ENCODE peak calls at places on chromosomes 12 and 14, in five cellular contexts. I is PC-3, M is K562, P is neural progenitor cell, B is fibroblast of lung. K is an unnamed sample.

GRCh38 chr12:81644503-81644902 is 114.6 kb downstream of the PPFIA2 start:
- DNase-seq in I (peak), B (peak), M (no peak), P (peak), K (peak)

GRCh38 chr12:54404061-54405004 is 14.7 kb downstream of the ITGA5 start:
- DNase-seq in I (peak), B (peak), P (peak), M (peak), K (peak)

GRCh38 chr14:58815046-58815701 is 177.4 kb downstream of the DACT1 start:
- DNase-seq in M (no peak), I (peak), B (peak), P (no peak), K (peak)

GRCh38 chr12:66288121-66288520 is 14.2 kb upstream of the HELB start:
- DNase-seq in P (no peak), B (no peak), M (no peak), I (no peak), K (no peak)

GRCh38 chr14:87745507-87746118 is 247.4 kb downstream of the GALC start:
- DNase-seq in M (peak), P (peak), B (peak), I (peak), K (peak)

GRCh38 chr14:103533999-103534575 is 5.1 kb downstream of the TRMT61A start:
- DNase-seq in P (no peak), B (no peak), M (no peak), I (no peak), K (no peak)

GRCh38 chr12:113899844-113900471 is 66.2 kb downstream of the RBM19 start:
- DNase-seq in M (no peak), B (no peak), P (peak), I (no peak), K (no peak)

GRCh38 chr14:93042968-93043940 is 72.5 kb downstream of the ITPK1 start:
- DNase-seq in M (no peak), I (peak), P (no peak), B (peak), K (peak)

GRCh38 chr12:2834581-2835491 is at the start of gene NRIP2:
- DNase-seq in I (no peak), B (peak), M (no peak), P (peak), K (peak)

GRCh38 chr14:75249958-75250336 is 28.7 kb upstream of the FOS start:
- DNase-seq in M (no peak), P (no peak), B (no peak), I (no peak), K (no peak)

GRCh38 chr14:80522936-80523335 is 311.6 kb upstream of the DIO2 start:
- DNase-seq in I (peak), P (no peak), B (no peak), M (no peak), K (peak)

GRCh38 chr14:69093551-69094421 is 59.1 kb downstream of the DCAF5 start:
- DNase-seq in I (peak), M (no peak), P (peak), B (peak), K (peak)

GRCh38 chr12:71371132-71371531 is 68.5 kb upstream of the LGR5 start:
- DNase-seq in M (no peak), P (no peak), B (peak), I (peak), K (no peak)

GRCh38 chr14:90556050-90556477 is 159.2 kb downstream of the CALM1 start:
- DNase-seq in P (peak), M (no peak), I (no peak), B (no peak), K (no peak)

GRCh38 chr12:87196329-87196728 is 832.9 kb downstream of the C12orf50 start:
- DNase-seq in I (no peak), B (peak), M (no peak), P (no peak), K (peak)

GRCh38 chr14:57493467-57494181 is at the start of gene CCDC198:
- DNase-seq in P (no peak), M (no peak), I (no peak), B (peak), K (peak)

GRCh38 chr12:68933564-68933893 is 558 bp upstream of the CPM start:
- DNase-seq in P (no peak), M (no peak), B (no peak), I (no peak), K (peak)

GRCh38 chr14:95045255-95045701 is 112.1 kb downstream of the DICER1 start:
- DNase-seq in B (no peak), P (peak), M (no peak), I (no peak), K (no peak)

GRCh38 chr14:84584526-84584925 is 945.4 kb upstream of the FLRT2 start:
- DNase-seq in B (peak), I (no peak), P (no peak), M (no peak), K (no peak)

GRCh38 chr12:40137252-40137651 is 31.4 kb upstream of the SLC2A13 start:
- DNase-seq in M (no peak), B (no peak), I (no peak), P (no peak), K (peak)

GRCh38 chr12:52295663-52296062 is 4.3 kb upstream of the KRT81 start:
- DNase-seq in B (no peak), P (no peak), I (peak), M (no peak), K (peak)

GRCh38 chr12:102957339-102958050 is at the start of gene ASCL1:
- DNase-seq in B (peak), I (no peak), M (no peak), P (peak), K (peak)

GRCh38 chr12:4112734-4113396 is 160.7 kb upstream of the CCND2 start:
- DNase-seq in I (no peak), B (peak), P (no peak), M (no peak), K (no peak)

GRCh38 chr12:132524405-132524804 is 34.5 kb downstream of the FBRSL1 start:
- DNase-seq in B (peak), P (no peak), I (peak), M (no peak), K (no peak)

GRCh38 chr12:105393586-105393985 is 63.1 kb downstream of the C12orf75 start:
- DNase-seq in P (no peak), B (peak), I (no peak), M (no peak), K (peak)

GRCh38 chr12:131711551-131712205 is 788 bp downstream of the SFSWAP start:
- DNase-seq in I (no peak), P (peak), M (peak), B (no peak), K (peak)

GRCh38 chr12:108505121-108505520 is 10.0 kb upstream of the FICD start:
- DNase-seq in B (no peak), I (no peak), M (no peak), P (no peak), K (no peak)

GRCh38 chr14:68527329-68527851 is 265.5 kb downstream of the ZFP36L1 start:
- DNase-seq in I (no peak), P (peak), M (no peak), B (peak), K (peak)

GRCh38 chr12:71142046-71142445 is 15.8 kb downstream of the TSPAN8 start:
- DNase-seq in I (no peak), M (no peak), B (no peak), P (no peak), K (no peak)

GRCh38 chr12:131460516-131460915 is 250.4 kb upstream of the SFSWAP start:
- DNase-seq in B (no peak), I (peak), P (no peak), M (no peak), K (no peak)

GRCh38 chr12:58920102-58920955 is at the start of gene LRIG3:
- DNase-seq in B (peak), P (peak), I (peak), M (peak), K (peak)

GRCh38 chr12:75756112-75756511 is 244.7 kb upstream of the KRR1 start:
- DNase-seq in I (no peak), B (no peak), P (no peak), M (no peak), K (no peak)

GRCh38 chr12:27472604-27473003 is 26.1 kb downstream of the SMCO2 start:
- DNase-seq in M (no peak), P (no peak), B (no peak), I (no peak), K (no peak)

GRCh38 chr14:24915403-24915921 is 134.5 kb downstream of the STXBP6 start:
- DNase-seq in I (no peak), M (no peak), P (no peak), B (no peak), K (no peak)

GRCh38 chr12:4809449-4810218 is 89.4 kb downstream of the GALNT8 start:
- DNase-seq in P (peak), B (peak), I (no peak), M (no peak), K (peak)

GRCh38 chr12:131264625-131265024 is 310.9 kb downstream of the ADGRD1 start:
- DNase-seq in M (no peak), I (peak), P (no peak), B (no peak), K (no peak)

GRCh38 chr12:14260011-14260993 is 105.2 kb upstream of the ATF7IP start:
- DNase-seq in B (peak), P (peak), M (peak), I (peak), K (peak)

GRCh38 chr12:108270035-108270840 is 68.9 kb downstream of the CMKLR1 start:
- DNase-seq in P (no peak), B (no peak), I (no peak), M (no peak), K (no peak)

GRCh38 chr14:54901380-54902142 is 1.1 kb downstream of the GCH1 start:
- DNase-seq in M (no peak), P (peak), I (peak), B (no peak), K (peak)

GRCh38 chr12:19053218-19053617 is 76.3 kb upstream of the PLEKHA5 start:
- DNase-seq in P (no peak), M (no peak), B (no peak), I (no peak), K (no peak)

GRCh38 chr14:96576359-96576758 is 74.2 kb downstream of the PAPOLA start:
- DNase-seq in P (no peak), B (no peak), M (no peak), I (no peak), K (no peak)

GRCh38 chr14:96574171-96574632 is 72.0 kb downstream of the PAPOLA start:
- DNase-seq in P (no peak), B (no peak), I (no peak), M (no peak), K (no peak)

GRCh38 chr14:96575233-96575632 is 73.1 kb downstream of the PAPOLA start:
- DNase-seq in I (no peak), M (no peak), B (no peak), P (no peak), K (no peak)

GRCh38 chr14:96573473-96574100 is 71.4 kb downstream of the PAPOLA start:
- DNase-seq in M (no peak), B (no peak), I (no peak), P (no peak), K (no peak)

DNA sequence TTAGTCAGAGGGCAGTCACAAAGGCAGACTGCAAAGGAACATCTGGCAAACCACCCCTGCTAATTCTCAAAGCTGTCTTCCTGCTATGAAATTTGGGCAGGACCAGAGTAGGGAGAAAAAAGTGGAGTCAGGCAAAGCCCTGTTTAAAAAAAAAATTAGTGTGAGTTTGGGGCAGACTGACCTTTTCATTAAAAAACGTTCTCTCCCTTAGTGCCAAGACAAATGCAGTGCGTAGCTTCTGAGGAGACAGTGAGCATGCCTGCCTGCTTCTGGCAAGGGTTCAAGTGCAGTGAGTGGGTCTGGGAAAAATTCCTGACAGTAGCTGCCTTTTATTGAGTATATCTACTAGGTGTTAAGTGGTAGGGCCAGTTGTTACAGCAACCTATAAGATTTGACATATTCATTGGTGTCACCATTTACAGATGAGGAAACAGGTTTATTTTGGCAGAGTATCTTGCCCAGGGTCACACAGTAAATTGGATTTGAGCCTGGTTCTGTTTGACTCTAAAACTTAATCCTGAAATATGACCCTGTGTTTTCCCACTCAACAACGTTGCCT is 72.5 kb downstream of the PAPOLA start:
- DNase-seq in I (peak), M (no peak), P (no peak), B (peak), K (peak)
- H3K9ac ChIP-seq in I (no peak), M (no peak), P (no peak), B (no peak), K (peak)

DNA sequence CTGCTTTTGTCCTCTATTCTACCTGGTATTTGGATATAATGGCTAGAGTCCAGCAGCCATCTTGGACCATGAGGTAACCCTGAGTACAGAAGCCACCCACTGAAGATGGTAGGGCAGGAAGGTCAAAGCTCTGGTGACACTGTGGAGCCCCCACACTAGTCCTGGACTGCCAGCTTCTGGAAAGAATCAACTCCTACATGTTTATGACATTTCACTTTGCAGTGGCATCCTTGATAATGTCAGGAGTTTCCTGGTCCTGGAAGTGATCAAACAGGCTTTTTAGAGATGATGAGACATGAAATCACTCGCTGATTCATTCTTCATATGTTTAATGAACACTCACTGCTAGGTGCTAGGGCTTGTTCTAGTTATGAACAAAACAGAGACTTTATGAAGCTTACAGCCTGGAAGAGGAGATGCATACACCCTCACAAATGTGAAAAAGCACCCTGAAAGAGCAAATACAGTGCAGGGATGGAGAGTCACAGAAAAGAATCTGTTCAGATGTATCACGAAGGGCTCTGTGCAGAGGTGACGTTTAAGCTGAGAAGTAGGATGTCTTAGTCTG is 15.8 kb upstream of the HNF1A start:
- DNase-seq in B (no peak), M (no peak), P (no peak), I (peak), K (peak)
- H3K27ac ChIP-seq in B (no peak), M (no peak), P (no peak), I (peak), K (no peak)

GRCh38 chr12:110733089-110733715 is 9.5 kb downstream of the PPP1CC start:
- DNase-seq in B (peak), P (no peak), I (no peak), M (no peak), K (peak)
- H3K9ac ChIP-seq in B (no peak), P (peak), I (no peak), M (no peak), K (no peak)

GRCh38 chr12:93783827-93784226 is 106.7 kb downstream of the CRADD start:
- DNase-seq in P (no peak), B (no peak), I (no peak), M (no peak), K (peak)
- H3K27ac ChIP-seq in P (no peak), B (peak), I (peak), M (peak), K (peak)